ENCODE peak calls at places on chromosomes 2 and 18, in ten cellular contexts. Z, S, C, D, O, G, U, W, F and B are unnamed samples.

GRCh38 chr18:8667846-8668245 is 37.5 kb upstream of the MTCL1 start:
- DNase-seq in Z (no peak), S (no peak), C (no peak), D (no peak), O (no peak), G (no peak), U (no peak), W (no peak), F (no peak), B (no peak)

GRCh38 chr18:48629730-48630324 is 91.0 kb downstream of the CTIF start:
- DNase-seq in Z (peak), S (no peak), C (no peak), D (no peak), O (no peak), G (peak), U (no peak), W (peak), F (no peak), B (no peak)

GRCh38 chr2:96111823-96112500 is 4.4 kb downstream of the ADRA2B start:
- DNase-seq in Z (peak), S (no peak), C (no peak), D (no peak), O (no peak), G (no peak), U (no peak), W (no peak), F (no peak), B (peak)

GRCh38 chr2:236928353-236929153 is 157.1 kb upstream of the COPS8 start:
- DNase-seq in Z (no peak), S (no peak), C (no peak), D (no peak), O (peak), G (no peak), U (no peak), W (no peak), F (no peak), B (no peak)

GRCh38 chr2:105674406-105674805 is 70.3 kb upstream of the NCK2 start:
- DNase-seq in Z (no peak), S (no peak), C (no peak), D (no peak), O (no peak), G (no peak), U (peak), W (no peak), F (no peak), B (no peak)

GRCh38 chr2:37323176-37323575 is 1.5 kb downstream of the PRKD3 start:
- DNase-seq in Z (no peak), S (no peak), C (no peak), D (peak), O (no peak), G (no peak), U (no peak), W (no peak), F (no peak), B (no peak)

GRCh38 chr2:44954306-44954901 is 12.9 kb downstream of the SIX3 start:
- DNase-seq in Z (no peak), S (no peak), C (no peak), D (no peak), O (no peak), G (no peak), U (no peak), W (no peak), F (no peak), B (no peak)

GRCh38 chr18:52582061-52582460 is 242.1 kb downstream of the DCC start:
- DNase-seq in Z (no peak), S (no peak), C (no peak), D (no peak), O (no peak), G (no peak), U (no peak), W (no peak), F (no peak), B (no peak)

GRCh38 chr2:11405599-11406491 is 60.1 kb downstream of the E2F6 start:
- DNase-seq in Z (no peak), S (no peak), C (no peak), D (no peak), O (peak), G (peak), U (no peak), W (no peak), F (peak), B (no peak)

GRCh38 chr2:239944706-239945551 is 80.2 kb downstream of the NDUFA10 start:
- DNase-seq in Z (peak), S (no peak), C (no peak), D (no peak), O (no peak), G (no peak), U (no peak), W (no peak), F (no peak), B (peak)

GRCh38 chr2:186059096-186059495 is 320.5 kb downstream of the FSIP2 start:
- DNase-seq in Z (no peak), S (no peak), C (no peak), D (no peak), O (no peak), G (no peak), U (no peak), W (no peak), F (no peak), B (no peak)

GRCh38 chr2:6081542-6081872 is 389.3 kb downstream of the SOX11 start:
- DNase-seq in Z (no peak), S (no peak), C (no peak), D (no peak), O (no peak), G (no peak), U (no peak), W (no peak), F (no peak), B (no peak)

GRCh38 chr18:32877371-32877770 is 104.5 kb upstream of the KLHL14 start:
- DNase-seq in Z (no peak), S (no peak), C (no peak), D (no peak), O (no peak), G (no peak), U (no peak), W (no peak), F (no peak), B (no peak)

GRCh38 chr2:100806550-100806949 is 13.4 kb upstream of the NPAS2 start:
- DNase-seq in Z (no peak), S (no peak), C (no peak), D (no peak), O (no peak), G (no peak), U (no peak), W (no peak), F (no peak), B (no peak)

GRCh38 chr2:231222318-231223000 is 24.0 kb downstream of the ARMC9 start:
- DNase-seq in Z (peak), S (peak), C (no peak), D (no peak), O (no peak), G (no peak), U (no peak), W (no peak), F (no peak), B (no peak)

GRCh38 chr2:46116616-46117015 is 180.6 kb upstream of the EPAS1 start:
- DNase-seq in Z (no peak), S (no peak), C (no peak), D (no peak), O (no peak), G (no peak), U (no peak), W (no peak), F (no peak), B (no peak)

GRCh38 chr2:102063948-102064678 is 72.4 kb downstream of the IL1R2 start:
- DNase-seq in Z (peak), S (no peak), C (peak), D (peak), O (peak), G (peak), U (no peak), W (peak), F (peak), B (peak)

GRCh38 chr18:75106746-75107145 is 102.2 kb downstream of the PTGR3 start:
- DNase-seq in Z (no peak), S (no peak), C (no peak), D (no peak), O (no peak), G (no peak), U (peak), W (no peak), F (no peak), B (no peak)

GRCh38 chr2:197163755-197164753 is 146.5 kb downstream of the ANKRD44 start:
- DNase-seq in Z (no peak), S (no peak), C (peak), D (no peak), O (no peak), G (no peak), U (peak), W (no peak), F (no peak), B (no peak)

GRCh38 chr2:579351-579886 is 97.8 kb downstream of the TMEM18 start:
- DNase-seq in Z (no peak), S (no peak), C (no peak), D (no peak), O (no peak), G (no peak), U (no peak), W (no peak), F (no peak), B (no peak)

GRCh38 chr18:45208164-45208563 is 407.1 kb upstream of the SLC14A2 start:
- DNase-seq in Z (no peak), S (no peak), C (no peak), D (no peak), O (no peak), G (no peak), U (no peak), W (no peak), F (no peak), B (no peak)

GRCh38 chr2:220569380-220569779 is 942.0 kb downstream of the SLC4A3 start:
- DNase-seq in Z (no peak), S (no peak), C (no peak), D (no peak), O (no peak), G (no peak), U (no peak), W (no peak), F (no peak), B (no peak)

GRCh38 chr2:60961457-60961856 is 56.1 kb upstream of the PEX13 start:
- DNase-seq in Z (no peak), S (no peak), C (no peak), D (no peak), O (no peak), G (no peak), U (no peak), W (no peak), F (no peak), B (no peak)

GRCh38 chr2:98037666-98038339 is 42.1 kb upstream of the TMEM131 start:
- DNase-seq in Z (no peak), S (no peak), C (no peak), D (no peak), O (no peak), G (no peak), U (peak), W (no peak), F (no peak), B (no peak)

GRCh38 chr2:232927793-232928563 is 57.9 kb downstream of the SNORC start:
- DNase-seq in Z (no peak), S (no peak), C (peak), D (no peak), O (no peak), G (peak), U (peak), W (no peak), F (no peak), B (no peak)

GRCh38 chr18:3511980-3512379 is 62.0 kb downstream of the TGIF1 start:
- DNase-seq in Z (no peak), S (no peak), C (no peak), D (peak), O (no peak), G (peak), U (no peak), W (no peak), F (no peak), B (no peak)

GRCh38 chr18:76821875-76822509 is 365 bp upstream of the ZNF236 start:
- DNase-seq in Z (peak), S (no peak), C (peak), D (peak), O (peak), G (peak), U (peak), W (no peak), F (peak), B (peak)

GRCh38 chr2:143559202-143559601 is 430.0 kb downstream of the ARHGAP15 start:
- DNase-seq in Z (no peak), S (no peak), C (no peak), D (no peak), O (no peak), G (no peak), U (no peak), W (no peak), F (no peak), B (no peak)

GRCh38 chr2:177275041-177275440 is 10.5 kb upstream of the NFE2L2 start:
- DNase-seq in Z (no peak), S (no peak), C (no peak), D (no peak), O (no peak), G (no peak), U (no peak), W (no peak), F (no peak), B (no peak)
- TF ChIP-seq POLR2AphosphoS5 in Z (peak), S (no peak), C (no peak), D (no peak), O (peak), G (no peak), U (no peak), W (no peak), F (peak), B (no peak)

DNA sequence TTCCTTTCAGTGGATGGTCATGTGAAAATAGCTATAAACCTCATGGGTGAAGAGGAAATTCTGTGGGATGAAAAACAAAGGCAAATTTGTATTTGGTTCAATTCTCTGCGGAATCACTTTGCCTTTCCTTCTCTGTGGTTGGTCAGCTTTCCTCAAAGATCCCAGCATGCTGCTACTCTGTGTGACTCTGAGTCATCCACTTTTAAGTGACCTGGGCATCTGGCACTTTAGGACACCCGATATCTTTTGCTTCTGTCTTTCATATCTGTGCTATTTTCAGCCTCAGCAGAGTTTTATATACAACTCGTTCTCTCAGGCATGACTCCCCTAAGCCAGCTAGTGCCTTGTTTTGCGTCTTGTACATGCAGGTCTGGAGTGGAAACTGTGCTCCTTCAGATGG is 217.0 kb upstream of the PIEZO2 start:
- DNase-seq in Z (no peak), S (no peak), C (no peak), D (no peak), O (no peak), G (no peak), U (no peak), W (no peak), F (no peak), B (no peak)
- TF ChIP-seq EP300 in Z (no peak), S (no peak), C (no peak), D (no peak), O (no peak), G (no peak), U (no peak), W (no peak), F (no peak), B (no peak)

GRCh38 chr2:201257941-201258665 is 2.2 kb upstream of the CASP8 start:
- DNase-seq in Z (peak), S (peak), C (no peak), D (peak), O (peak), G (no peak), U (no peak), W (peak), F (peak), B (peak)

GRCh38 chr2:201256001-201256544 is 4.3 kb upstream of the CASP8 start:
- DNase-seq in Z (no peak), S (no peak), C (no peak), D (no peak), O (no peak), G (no peak), U (peak), W (no peak), F (no peak), B (no peak)

GRCh38 chr2:201258666-201258999 is 1.7 kb upstream of the CASP8 start:
- DNase-seq in Z (no peak), S (no peak), C (no peak), D (no peak), O (no peak), G (no peak), U (no peak), W (no peak), F (no peak), B (no peak)

GRCh38 chr2:201259216-201259615 is 1.1 kb upstream of the CASP8 start:
- DNase-seq in Z (no peak), S (no peak), C (no peak), D (peak), O (no peak), G (no peak), U (no peak), W (no peak), F (no peak), B (no peak)

DNA sequence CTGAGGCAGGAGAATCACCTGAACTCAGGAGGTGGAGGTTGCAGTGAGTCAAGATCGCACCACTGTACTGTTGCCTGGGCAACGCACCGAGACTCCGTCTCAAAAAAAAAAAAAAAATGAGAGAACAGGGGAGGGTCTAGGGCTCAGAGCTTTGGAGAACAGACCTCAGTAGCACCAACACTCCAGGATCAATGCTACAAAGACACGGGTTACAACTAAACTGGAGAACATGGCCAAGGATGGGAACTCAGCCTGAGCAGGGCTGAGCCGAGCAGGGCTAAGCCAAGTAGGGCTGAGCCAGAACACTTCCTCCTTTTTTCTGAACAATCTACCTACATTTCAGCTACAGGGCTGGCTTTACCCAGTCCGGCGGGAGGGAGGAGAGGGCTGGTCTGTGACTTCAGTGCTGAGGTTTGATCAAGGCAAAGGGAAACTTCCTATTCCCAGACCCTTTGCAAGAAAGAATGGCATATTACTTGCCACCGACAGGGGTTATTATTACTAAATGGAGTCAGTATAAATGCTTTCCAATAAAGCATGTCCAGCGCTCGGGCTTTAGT is 2.9 kb upstream of the CASP8 start:
- DNase-seq in Z (no peak), S (no peak), C (no peak), D (peak), O (peak), G (no peak), U (peak), W (no peak), F (peak), B (no peak)
- TF ChIP-seq POLR2AphosphoS5 in Z (no peak), S (no peak), C (no peak), D (no peak), O (no peak), G (no peak), U (no peak), W (no peak), F (no peak), B (no peak)

DNA sequence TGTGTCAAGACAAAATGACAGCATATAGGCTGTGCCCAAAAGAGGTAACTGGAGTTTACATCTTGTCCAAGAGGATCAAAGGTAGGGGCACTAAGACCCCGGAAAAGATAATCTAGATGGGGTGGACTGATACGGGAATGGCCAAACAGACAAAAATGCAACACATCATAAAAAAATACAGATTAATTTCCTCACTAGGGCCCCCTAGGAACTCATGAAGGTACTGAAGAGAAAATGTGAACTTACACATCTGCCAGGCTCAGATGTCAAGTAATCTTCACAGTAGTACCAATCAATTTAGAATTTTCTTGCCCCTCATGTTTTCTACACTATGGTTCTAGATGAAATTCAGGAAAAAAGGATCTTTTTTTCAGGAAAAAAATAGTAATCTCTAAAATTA is 115.6 kb upstream of the REG3A start:
- DNase-seq in Z (no peak), S (no peak), C (no peak), D (no peak), O (no peak), G (no peak), U (no peak), W (no peak), F (no peak), B (no peak)
- TF ChIP-seq EP300 in Z (no peak), S (no peak), C (no peak), D (no peak), O (no peak), G (no peak), U (no peak), W (no peak), F (no peak), B (no peak)